ENCODE peak calls at places on chromosomes 16 and 17, in four cellular contexts. Z is cardiac muscle cell, B is heart right ventricle, T is mucosa of descending colon. J is an unnamed sample. For H3K4me1, the result is how much of the 10 kb centered on the place peaks cover.

GRCh38 chr16:55003916-55004315 is 73.3 kb downstream of the IRX5 start:
- DNase-seq in Z (no peak), B (no peak), T (no peak), J (no peak)

GRCh38 chr17:79482719-79483118 is 128.1 kb downstream of the RBFOX3 start:
- DNase-seq in Z (no peak), B (no peak), T (no peak), J (no peak)

GRCh38 chr17:65020284-65020683 is 36.3 kb downstream of the GNA13 start:
- DNase-seq in Z (peak), B (no peak), T (no peak), J (no peak)

GRCh38 chr16:84600343-84601229 is 17.3 kb downstream of the COTL1 start:
- DNase-seq in Z (peak), B (no peak), T (no peak), J (no peak)

GRCh38 chr16:52553322-52553721 is 6.4 kb upstream of the TOX3 start:
- DNase-seq in Z (no peak), B (no peak), T (no peak), J (no peak)

GRCh38 chr16:87570564-87570937 is 31.8 kb upstream of the JPH3 start:
- DNase-seq in Z (no peak), B (no peak), T (no peak), J (no peak)

GRCh38 chr17:16354585-16354984 is 1.3 kb upstream of the CENPV start:
- DNase-seq in Z (no peak), B (no peak), T (no peak), J (no peak)

GRCh38 chr16:58502217-58502921 is 2.4 kb downstream of the NDRG4 start:
- DNase-seq in Z (no peak), B (no peak), T (no peak), J (no peak)

GRCh38 chr17:48604770-48605329 is at the start of gene HOXB6:
- DNase-seq in Z (no peak), B (no peak), T (peak), J (no peak)

GRCh38 chr16:31134625-31135534 is 647 bp downstream of the PRSS8 start:
- DNase-seq in Z (peak), B (no peak), T (peak), J (no peak)

GRCh38 chr16:2251281-2252111 is at the start of gene ECI1:
- DNase-seq in Z (peak), B (peak), T (peak), J (peak)

GRCh38 chr17:54891176-54891821 is 9.4 kb upstream of the TOM1L1 start:
- DNase-seq in Z (peak), B (peak), T (no peak), J (no peak)

GRCh38 chr16:9318764-9319163 is 227.3 kb downstream of the HAPSTR1 start:
- DNase-seq in Z (no peak), B (no peak), T (no peak), J (no peak)

GRCh38 chr17:10743316-10744009 is 13.6 kb upstream of the TMEM220 start:
- DNase-seq in Z (peak), B (no peak), T (no peak), J (no peak)

GRCh38 chr16:79805621-79806020 is 205.1 kb upstream of the MAF start:
- DNase-seq in Z (no peak), B (no peak), T (no peak), J (no peak)

GRCh38 chr16:68902376-68903345 is 59.3 kb downstream of the TANGO6 start:
- DNase-seq in Z (peak), B (peak), T (no peak), J (no peak)

GRCh38 chr16:50837324-50837723 is 95.4 kb downstream of the CYLD start:
- DNase-seq in Z (no peak), B (no peak), T (no peak), J (no peak)

GRCh38 chr16:53620476-53620875 is 83.2 kb downstream of the RPGRIP1L start:
- DNase-seq in Z (no peak), B (no peak), T (no peak), J (no peak)

GRCh38 chr17:57256708-57257112 is 387 bp downstream of the MSI2 start:
- DNase-seq in Z (peak), B (peak), T (no peak), J (no peak)

GRCh38 chr17:42944211-42944610 is 20.0 kb downstream of the AARSD1 start:
- DNase-seq in Z (no peak), B (no peak), T (no peak), J (no peak)

GRCh38 chr16:49492896-49493620 is 119.5 kb downstream of the C16orf78 start:
- DNase-seq in Z (no peak), B (no peak), T (no peak), J (no peak)

GRCh38 chr16:81574168-81574567 is 129.6 kb downstream of the CMIP start:
- DNase-seq in Z (no peak), B (no peak), T (no peak), J (no peak)

GRCh38 chr16:87921236-87921773 is 15.0 kb downstream of the CA5A start:
- DNase-seq in Z (no peak), B (no peak), T (no peak), J (no peak)

GRCh38 chr16:71526111-71526998 is at the start of gene CHST4:
- DNase-seq in Z (peak), B (no peak), T (no peak), J (peak)

GRCh38 chr17:2233441-2233947 is 70.1 kb downstream of the SMG6 start:
- DNase-seq in Z (peak), B (peak), T (no peak), J (no peak)

GRCh38 chr16:1308036-1308976 is 1.1 kb upstream of the UBE2I start:
- DNase-seq in Z (no peak), B (no peak), T (no peak), J (no peak)

GRCh38 chr16:11094838-11095565 is 150.6 kb downstream of the CLEC16A start:
- DNase-seq in Z (no peak), B (no peak), T (no peak), J (no peak)

GRCh38 chr17:76872221-76872873 is 4.1 kb downstream of the MGAT5B start:
- DNase-seq in Z (peak), B (no peak), T (no peak), J (no peak)

GRCh38 chr17:17691468-17692263 is 10.4 kb downstream of the RAI1 start:
- DNase-seq in Z (no peak), B (peak), T (no peak), J (no peak)

GRCh38 chr16:11799509-11800384 is 2.7 kb upstream of the ZC3H7A start:
- DNase-seq in Z (no peak), B (no peak), T (no peak), J (no peak)

GRCh38 chr16:73149329-73149728 is 101.4 kb upstream of the ZFHX3 start:
- DNase-seq in Z (no peak), B (no peak), T (no peak), J (no peak)

GRCh38 chr17:40458001-40458791 is 14.9 kb downstream of the IGFBP4 start:
- DNase-seq in Z (peak), B (peak), T (no peak), J (no peak)
- H3K4me1 ChIP-seq in Z (under half), B (under half), T (under half), J (under half)

GRCh38 chr17:83200746-83201145 is 121.3 kb downstream of the METRNL start:
- DNase-seq in Z (no peak), B (peak), T (peak), J (peak)
- H3K4me1 ChIP-seq in Z (under half), B (under half), T (under half), J (under half)

GRCh38 chr16:86357303-86357702 is 153.0 kb upstream of the FOXF1 start:
- DNase-seq in Z (no peak), B (no peak), T (no peak), J (no peak)

GRCh38 chr16:86355951-86356350 is 154.4 kb upstream of the FOXF1 start:
- DNase-seq in Z (no peak), B (no peak), T (no peak), J (no peak)

GRCh38 chr16:86357950-86358349 is 152.4 kb upstream of the FOXF1 start:
- DNase-seq in Z (no peak), B (no peak), T (no peak), J (no peak)

GRCh38 chr16:86355538-86355937 is 154.8 kb upstream of the FOXF1 start:
- DNase-seq in Z (peak), B (no peak), T (no peak), J (no peak)

GRCh38 chr16:86356804-86357203 is 153.5 kb upstream of the FOXF1 start:
- DNase-seq in Z (no peak), B (no peak), T (no peak), J (no peak)
- H3K4me1 ChIP-seq in Z (under half), B (under half), T (under half), J (under half)

GRCh38 chr16:19113577-19114358 is at the start of gene ITPRIPL2:
- DNase-seq in Z (peak), B (peak), T (peak), J (peak)
- H3K4me1 ChIP-seq in Z (under half), B (under half), T (under half), J (under half)

GRCh38 chr16:89043636-89044393 is 49.8 kb upstream of the ACSF3 start:
- DNase-seq in Z (no peak), B (no peak), T (peak), J (no peak)

GRCh38 chr16:89040391-89040790 is 53.3 kb upstream of the ACSF3 start:
- DNase-seq in Z (no peak), B (no peak), T (peak), J (no peak)

GRCh38 chr16:89042711-89043551 is 50.7 kb upstream of the ACSF3 start:
- DNase-seq in Z (no peak), B (no peak), T (peak), J (no peak)

GRCh38 chr16:89040861-89041570 is 52.6 kb upstream of the ACSF3 start:
- DNase-seq in Z (no peak), B (no peak), T (peak), J (no peak)

GRCh38 chr16:89041571-89042481 is 51.8 kb upstream of the ACSF3 start:
- DNase-seq in Z (no peak), B (no peak), T (peak), J (no peak)
- H3K4me1 ChIP-seq in Z (under half), B (under half), T (under half), J (under half)